ENCODE peak calls at places on chromosomes 16 and 17, in five cellular contexts. B is GM23248, K is mammary epithelial cell, L is HepG2, Z is K562. F is an unnamed sample.

GRCh38 chr17:10623786-10624338 is 33.2 kb downstream of the MYH3 start:
- DNase-seq in B (no peak), L (no peak), Z (no peak), K (no peak), F (no peak)

GRCh38 chr17:29038511-29039300 is 4.2 kb upstream of the PIPOX start:
- DNase-seq in L (no peak), B (no peak), K (peak), Z (no peak), F (no peak)

GRCh38 chr17:32861979-32862378 is 14.9 kb downstream of the MYO1D start:
- DNase-seq in Z (no peak), L (no peak), B (no peak), K (no peak), F (no peak)

GRCh38 chr16:50635505-50636392 is 45.4 kb downstream of the SNX20 start:
- DNase-seq in K (no peak), B (no peak), Z (peak), L (no peak), F (peak)

GRCh38 chr16:48194828-48195566 is 39.2 kb upstream of the ABCC12 start:
- DNase-seq in K (peak), L (peak), Z (no peak), B (no peak), F (no peak)

GRCh38 chr16:81553080-81553813 is 108.6 kb downstream of the CMIP start:
- DNase-seq in Z (no peak), K (peak), L (peak), B (peak), F (no peak)

GRCh38 chr16:79876332-79876730 is 275.8 kb upstream of the MAF start:
- DNase-seq in B (no peak), K (no peak), Z (no peak), L (no peak), F (no peak)

GRCh38 chr17:54537656-54538055 is 363.0 kb upstream of the TOM1L1 start:
- DNase-seq in B (no peak), Z (no peak), K (no peak), L (no peak), F (no peak)

GRCh38 chr17:64504769-64505319 is 1.2 kb downstream of the DDX5 start:
- DNase-seq in B (no peak), K (no peak), Z (no peak), L (peak), F (no peak)

GRCh38 chr17:68011199-68011665 is 15.0 kb upstream of the C17orf58 start:
- DNase-seq in B (peak), Z (peak), K (no peak), L (peak), F (peak)

GRCh38 chr17:2730764-2731353 is 18.6 kb downstream of the CCDC92B start:
- DNase-seq in K (no peak), B (no peak), L (no peak), Z (no peak), F (no peak)

GRCh38 chr17:17042851-17043667 is 802 bp downstream of the MPRIP start:
- DNase-seq in B (peak), Z (no peak), L (no peak), K (peak), F (peak)

GRCh38 chr17:75909812-75910274 is 5.2 kb upstream of the MRPL38 start:
- DNase-seq in Z (no peak), B (peak), L (no peak), K (peak), F (peak)

GRCh38 chr16:48231675-48232214 is 12.4 kb upstream of the LONP2 start:
- DNase-seq in Z (peak), B (peak), L (peak), K (peak), F (peak)

GRCh38 chr17:285751-286422 is 66.7 kb downstream of the RPH3AL start:
- DNase-seq in Z (no peak), B (no peak), K (no peak), L (no peak), F (no peak)

GRCh38 chr16:49552273-49552928 is 178.8 kb downstream of the C16orf78 start:
- DNase-seq in Z (no peak), L (no peak), K (no peak), B (no peak), F (no peak)

GRCh38 chr16:15608398-15609285 is 34.3 kb downstream of the MARF1 start:
- DNase-seq in K (no peak), Z (no peak), L (peak), B (no peak), F (no peak)

GRCh38 chr17:27153005-27153404 is 140.9 kb upstream of the WSB1 start:
- DNase-seq in K (no peak), B (peak), L (no peak), Z (peak), F (no peak)

GRCh38 chr17:83189673-83190385 is 110.4 kb downstream of the METRNL start:
- DNase-seq in L (peak), Z (no peak), K (no peak), B (peak), F (no peak)

GRCh38 chr16:80687606-80688005 is 116.8 kb downstream of the CDYL2 start:
- DNase-seq in B (no peak), Z (no peak), K (no peak), L (no peak), F (no peak)

GRCh38 chr16:64416232-64417010 is 705.4 kb downstream of the CDH11 start:
- DNase-seq in Z (no peak), B (peak), L (no peak), K (peak), F (no peak)

GRCh38 chr17:6517017-6517416 is 39.3 kb downstream of the PITPNM3 start:
- DNase-seq in Z (no peak), B (no peak), K (no peak), L (no peak), F (no peak)

DNA sequence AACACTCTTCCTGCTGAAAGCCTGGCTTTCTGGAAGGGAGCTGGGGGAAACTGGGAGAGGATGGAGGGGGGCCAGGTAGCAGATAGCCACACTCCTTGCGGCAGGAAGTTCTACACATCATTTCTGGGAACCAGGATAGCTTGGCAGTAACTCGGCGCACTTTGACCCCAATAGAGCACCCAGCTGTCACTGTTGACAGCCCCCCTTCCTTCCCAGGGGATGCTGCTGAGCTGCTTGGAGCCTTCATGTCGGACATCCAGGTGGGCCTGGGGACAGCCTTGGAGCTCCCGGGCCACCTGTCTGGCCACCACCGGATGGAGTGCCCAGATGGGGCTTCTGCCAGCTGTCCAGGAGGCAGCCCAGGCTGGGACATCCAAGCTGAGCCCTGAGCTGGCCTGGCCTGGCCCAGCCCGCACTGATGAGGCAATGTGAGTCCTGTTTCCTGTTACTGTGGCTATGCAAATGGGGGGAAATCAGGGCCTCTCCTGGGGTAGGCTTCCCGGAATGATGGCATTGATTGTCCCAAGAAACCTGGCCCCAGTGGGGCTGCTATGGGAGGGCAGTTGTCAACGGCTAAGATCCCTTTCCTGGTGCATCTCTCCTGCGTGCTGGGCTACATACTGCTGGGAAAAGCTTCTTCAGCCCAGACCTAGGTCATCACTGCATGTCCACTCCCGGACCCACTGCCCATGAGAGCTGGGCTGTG is 50.1 kb downstream of the SOCS1 start:
- DNase-seq in L (peak), Z (no peak), K (no peak), B (peak), F (no peak)
- H3K9ac ChIP-seq in L (no peak), Z (no peak), K (no peak), B (no peak), F (no peak)

DNA sequence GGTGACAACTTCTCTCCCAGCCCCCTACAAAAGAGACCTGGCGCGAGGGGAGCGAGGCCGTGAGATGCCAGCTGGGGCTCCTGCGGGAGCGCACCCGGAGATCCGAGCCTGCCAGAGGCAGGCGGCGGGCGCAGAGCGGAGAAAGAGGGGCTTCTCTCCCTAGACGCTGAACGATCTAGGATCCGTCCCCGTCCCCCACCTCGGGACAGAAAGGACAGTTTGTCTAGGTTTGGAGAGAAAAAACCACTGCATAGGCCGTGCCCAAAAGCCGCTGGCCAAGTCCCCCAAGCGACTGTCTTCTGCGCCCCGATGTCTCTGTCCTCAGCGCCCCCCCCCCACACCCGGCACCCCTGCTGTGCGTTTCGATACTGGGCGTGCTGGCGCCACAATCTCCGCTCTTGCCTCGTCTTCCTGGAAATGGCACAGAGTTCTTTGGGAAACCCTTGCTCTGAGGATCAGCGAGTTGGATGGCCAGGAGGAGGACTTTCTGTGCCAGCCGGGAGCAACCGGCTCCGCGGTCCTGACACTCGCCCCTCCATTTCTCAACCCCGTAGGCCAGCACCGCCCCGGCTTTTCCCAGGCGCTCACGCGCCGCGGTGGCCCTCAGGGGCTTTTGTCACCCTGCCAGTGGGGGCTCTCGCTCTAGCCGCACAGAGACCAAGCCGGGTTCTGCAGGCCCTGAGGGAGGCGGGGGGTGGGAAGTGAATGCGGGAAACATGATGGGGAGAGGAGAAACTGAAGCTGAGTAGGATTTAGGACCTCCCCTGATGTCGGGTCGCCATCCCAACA is 1.0 kb downstream of the SSTR2 start:
- DNase-seq in B (peak), L (no peak), K (no peak), Z (no peak), F (no peak)
- TF ChIP-seq EZH2 in B (peak), L (no peak), K (no peak), Z (no peak), F (peak)

GRCh38 chr16:86823895-86824671 is 245.7 kb downstream of the FOXL1 start:
- DNase-seq in L (no peak), B (peak), K (peak), Z (no peak), F (no peak)

GRCh38 chr16:86823125-86823524 is 244.8 kb downstream of the FOXL1 start:
- DNase-seq in B (no peak), L (no peak), Z (no peak), K (no peak), F (no peak)

GRCh38 chr16:86826931-86827330 is 248.6 kb downstream of the FOXL1 start:
- DNase-seq in Z (no peak), K (no peak), L (no peak), B (peak), F (no peak)

GRCh38 chr16:86825631-86826030 is 247.3 kb downstream of the FOXL1 start:
- DNase-seq in B (no peak), L (no peak), Z (no peak), K (no peak), F (no peak)

GRCh38 chr16:86824751-86825310 is 246.5 kb downstream of the FOXL1 start:
- DNase-seq in B (no peak), L (no peak), K (peak), Z (no peak), F (no peak)
- H3K9ac ChIP-seq in B (no peak), L (no peak), K (no peak), Z (no peak), F (no peak)

GRCh38 chr16:78607465-78607864 is 508.0 kb downstream of the WWOX start:
- DNase-seq in L (no peak), K (no peak), B (peak), Z (no peak), F (no peak)

GRCh38 chr16:78608305-78608776 is 508.9 kb downstream of the WWOX start:
- DNase-seq in L (no peak), B (no peak), Z (no peak), K (no peak), F (no peak)

GRCh38 chr16:78607022-78607421 is 507.6 kb downstream of the WWOX start:
- DNase-seq in K (no peak), Z (no peak), B (no peak), L (no peak), F (no peak)

GRCh38 chr16:78605548-78606097 is 506.2 kb downstream of the WWOX start:
- DNase-seq in B (no peak), Z (no peak), K (no peak), L (no peak), F (no peak)

DNA sequence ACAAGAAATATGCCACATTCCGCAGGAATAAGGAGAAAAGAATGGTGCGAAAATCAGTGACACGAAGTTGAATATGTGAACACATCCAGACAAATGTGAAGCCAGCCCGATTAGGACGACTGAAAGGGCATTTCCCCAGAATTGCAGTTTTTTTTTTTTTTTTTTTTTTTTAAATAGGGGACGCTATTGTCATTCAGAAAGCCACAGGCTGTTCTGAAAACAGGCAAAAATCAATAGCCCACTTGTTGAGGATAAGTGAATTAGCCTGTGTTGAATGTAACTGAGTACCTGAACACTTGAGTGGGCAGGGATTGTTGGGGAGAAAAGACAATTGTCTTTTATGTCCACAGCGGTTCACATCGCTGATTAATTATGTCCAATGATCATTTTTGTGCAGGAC is 507.1 kb downstream of the WWOX start:
- DNase-seq in L (no peak), K (no peak), B (no peak), Z (no peak), F (no peak)
- TF ChIP-seq EZH2 in L (no peak), K (no peak), B (no peak), Z (no peak), F (no peak)

GRCh38 chr17:49224997-49225337 is 5.6 kb downstream of the PHOSPHO1 start:
- DNase-seq in Z (no peak), B (no peak), L (no peak), K (no peak), F (no peak)
- H3K9ac ChIP-seq in Z (no peak), B (no peak), L (no peak), K (no peak), F (no peak)

F was measured in DND-41.